ENCODE peak calls at places on chromosomes 3 and 15, in four cellular contexts. One of them, this sample, is unnamed. For H3K4me1 and H3K27me3, the result is how much of the 10 kb centered on the place peaks cover.

GRCh38 chr3:10707089-10707983 is 108.7 kb upstream of the SLC6A11 start:
- DNase-seq in hepatocyte: no peak
- DNase-seq in MM.1S: no peak
- DNase-seq in GM23338: peak
- DNase-seq in this sample: no peak

GRCh38 chr15:93825721-93826120 is 405.6 kb upstream of the MCTP2 start:
- DNase-seq in hepatocyte: no peak
- DNase-seq in MM.1S: no peak
- DNase-seq in GM23338: no peak
- DNase-seq in this sample: peak

GRCh38 chr15:32716960-32717289 is 879 bp upstream of the GREM1 start:
- DNase-seq in hepatocyte: no peak
- DNase-seq in MM.1S: no peak
- DNase-seq in GM23338: no peak
- DNase-seq in this sample: no peak

GRCh38 chr3:129549006-129549800 is 6.2 kb downstream of the H1-8 start:
- DNase-seq in hepatocyte: no peak
- DNase-seq in MM.1S: no peak
- DNase-seq in GM23338: no peak
- DNase-seq in this sample: peak

GRCh38 chr3:14274537-14274936 is 95.9 kb downstream of the LSM3 start:
- DNase-seq in hepatocyte: no peak
- DNase-seq in MM.1S: no peak
- DNase-seq in GM23338: peak
- DNase-seq in this sample: no peak

GRCh38 chr3:144586382-144586781 is 614.8 kb downstream of the DIPK2A start:
- DNase-seq in hepatocyte: no peak
- DNase-seq in MM.1S: no peak
- DNase-seq in GM23338: no peak
- DNase-seq in this sample: peak

GRCh38 chr3:183497313-183497712 is 58.2 kb downstream of the KLHL6 start:
- DNase-seq in hepatocyte: no peak
- DNase-seq in MM.1S: no peak
- DNase-seq in GM23338: peak
- DNase-seq in this sample: no peak

GRCh38 chr3:63479661-63480035 is 172.8 kb upstream of the SNTN start:
- DNase-seq in hepatocyte: no peak
- DNase-seq in MM.1S: no peak
- DNase-seq in GM23338: no peak
- DNase-seq in this sample: peak

GRCh38 chr3:138070006-138070405 is 45.4 kb downstream of the DZIP1L start:
- DNase-seq in hepatocyte: no peak
- DNase-seq in MM.1S: no peak
- DNase-seq in GM23338: no peak
- DNase-seq in this sample: no peak

GRCh38 chr15:99504071-99504822 is 61.5 kb upstream of the MEF2A start:
- DNase-seq in hepatocyte: no peak
- DNase-seq in MM.1S: no peak
- DNase-seq in GM23338: no peak
- DNase-seq in this sample: no peak

GRCh38 chr3:123329636-123330340 is 119.1 kb downstream of the ADCY5 start:
- DNase-seq in hepatocyte: no peak
- DNase-seq in MM.1S: no peak
- DNase-seq in GM23338: no peak
- DNase-seq in this sample: no peak

GRCh38 chr3:158918008-158918407 is 116.2 kb downstream of the MFSD1 start:
- DNase-seq in hepatocyte: peak
- DNase-seq in MM.1S: peak
- DNase-seq in GM23338: peak
- DNase-seq in this sample: peak

GRCh38 chr15:99682455-99682854 is 50.8 kb downstream of the LYSMD4 start:
- DNase-seq in hepatocyte: peak
- DNase-seq in MM.1S: no peak
- DNase-seq in GM23338: no peak
- DNase-seq in this sample: peak

GRCh38 chr3:171049831-171050444 is 23.4 kb upstream of the SLC2A2 start:
- DNase-seq in hepatocyte: peak
- DNase-seq in MM.1S: peak
- DNase-seq in GM23338: peak
- DNase-seq in this sample: peak

GRCh38 chr3:96236499-96236898 is 577.9 kb upstream of the EPHA6 start:
- DNase-seq in hepatocyte: peak
- DNase-seq in MM.1S: no peak
- DNase-seq in GM23338: no peak
- DNase-seq in this sample: no peak

GRCh38 chr3:23129817-23130216 is 73.3 kb upstream of the UBE2E2 start:
- DNase-seq in hepatocyte: peak
- DNase-seq in MM.1S: peak
- DNase-seq in GM23338: no peak
- DNase-seq in this sample: no peak

GRCh38 chr15:88650556-88650955 is 11.7 kb downstream of the ISG20 start:
- DNase-seq in hepatocyte: no peak
- DNase-seq in MM.1S: no peak
- DNase-seq in GM23338: no peak
- DNase-seq in this sample: no peak

GRCh38 chr3:59326246-59327024 is 276.6 kb upstream of the CFAP20DC start:
- DNase-seq in hepatocyte: no peak
- DNase-seq in MM.1S: no peak
- DNase-seq in GM23338: peak
- DNase-seq in this sample: peak

GRCh38 chr3:98967758-98968157 is 66.3 kb upstream of the DCBLD2 start:
- DNase-seq in hepatocyte: no peak
- DNase-seq in MM.1S: no peak
- DNase-seq in GM23338: no peak
- DNase-seq in this sample: no peak
- H3K4me1 ChIP-seq in hepatocyte: under half
- H3K4me1 ChIP-seq in MM.1S: under half
- H3K4me1 ChIP-seq in GM23338: under half
- H3K4me1 ChIP-seq in this sample: half or more

GRCh38 chr3:36603423-36603822 is 160.9 kb downstream of the DCLK3 start:
- DNase-seq in hepatocyte: no peak
- DNase-seq in MM.1S: no peak
- DNase-seq in GM23338: no peak
- DNase-seq in this sample: no peak

DNA sequence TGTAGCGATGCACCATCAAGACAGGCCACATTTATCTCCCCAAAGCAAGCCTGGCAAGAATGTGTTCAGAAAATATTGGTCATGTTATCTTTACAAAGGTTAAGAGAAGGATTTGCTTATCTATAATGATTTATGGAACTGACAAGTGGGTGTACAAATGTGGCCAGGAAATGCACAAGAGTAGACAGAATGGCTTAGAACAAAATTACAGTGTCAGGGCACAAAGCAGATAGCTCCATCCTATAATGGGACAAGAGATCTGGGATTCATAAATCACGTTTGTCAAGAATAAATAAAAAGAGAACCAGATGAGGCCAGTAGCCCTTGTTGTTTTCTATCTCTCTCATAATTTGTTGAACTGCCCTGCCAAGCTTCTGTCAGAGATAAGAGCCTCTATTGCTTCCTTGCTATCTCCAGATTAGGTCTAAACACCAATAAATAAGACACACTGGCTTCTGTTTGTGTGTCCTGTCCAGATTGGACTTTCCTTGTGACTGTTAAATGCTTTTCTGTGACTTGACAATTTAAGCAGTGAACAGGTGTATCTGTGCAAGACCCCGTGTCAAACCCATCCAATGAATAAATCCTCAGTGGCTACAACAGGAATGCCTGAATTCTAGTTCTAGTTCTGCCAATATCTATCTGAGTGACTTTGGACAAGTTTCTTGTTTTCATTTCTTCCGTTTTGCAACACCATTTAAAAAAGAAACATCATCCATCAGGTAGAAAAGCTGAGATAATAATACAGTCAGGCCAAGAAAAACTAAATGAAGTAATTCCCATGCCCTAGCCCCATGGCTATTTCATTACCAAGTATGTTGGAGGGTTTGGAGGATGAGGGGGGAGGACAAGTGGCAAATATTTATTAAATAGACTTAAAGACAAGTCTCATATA is 157.2 kb downstream of the DCLK3 start:
- DNase-seq in hepatocyte: no peak
- DNase-seq in MM.1S: no peak
- DNase-seq in GM23338: no peak
- DNase-seq in this sample: no peak
- TF ChIP-seq EZH2phosphoT487 in hepatocyte: peak
- TF ChIP-seq EZH2phosphoT487 in MM.1S: no peak
- TF ChIP-seq EZH2phosphoT487 in GM23338: no peak
- TF ChIP-seq EZH2phosphoT487 in this sample: no peak

GRCh38 chr15:34609102-34609501 is 25.7 kb upstream of the GOLGA8B start:
- DNase-seq in hepatocyte: no peak
- DNase-seq in MM.1S: no peak
- DNase-seq in GM23338: no peak
- DNase-seq in this sample: no peak

GRCh38 chr15:34607832-34608231 is 24.4 kb upstream of the GOLGA8B start:
- DNase-seq in hepatocyte: no peak
- DNase-seq in MM.1S: no peak
- DNase-seq in GM23338: no peak
- DNase-seq in this sample: no peak

GRCh38 chr15:34610388-34610787 is 26.9 kb upstream of the GOLGA8B start:
- DNase-seq in hepatocyte: no peak
- DNase-seq in MM.1S: peak
- DNase-seq in GM23338: peak
- DNase-seq in this sample: peak

GRCh38 chr15:34609658-34610057 is 26.2 kb upstream of the GOLGA8B start:
- DNase-seq in hepatocyte: no peak
- DNase-seq in MM.1S: no peak
- DNase-seq in GM23338: no peak
- DNase-seq in this sample: no peak

GRCh38 chr15:34608517-34608916 is 25.1 kb upstream of the GOLGA8B start:
- DNase-seq in hepatocyte: no peak
- DNase-seq in MM.1S: no peak
- DNase-seq in GM23338: no peak
- DNase-seq in this sample: no peak
- H3K27me3 ChIP-seq in hepatocyte: under half
- H3K27me3 ChIP-seq in MM.1S: under half
- H3K27me3 ChIP-seq in GM23338: under half
- H3K27me3 ChIP-seq in this sample: half or more

GRCh38 chr15:31335991-31336942 is 9.6 kb downstream of the KLF13 start:
- DNase-seq in hepatocyte: no peak
- DNase-seq in MM.1S: peak
- DNase-seq in GM23338: no peak
- DNase-seq in this sample: no peak

GRCh38 chr15:31338879-31339557 is 12.4 kb downstream of the KLF13 start:
- DNase-seq in hepatocyte: peak
- DNase-seq in MM.1S: no peak
- DNase-seq in GM23338: peak
- DNase-seq in this sample: peak

GRCh38 chr15:31337352-31338031 is 10.9 kb downstream of the KLF13 start:
- DNase-seq in hepatocyte: no peak
- DNase-seq in MM.1S: peak
- DNase-seq in GM23338: no peak
- DNase-seq in this sample: no peak

GRCh38 chr15:31338318-31338878 is 11.8 kb downstream of the KLF13 start:
- DNase-seq in hepatocyte: no peak
- DNase-seq in MM.1S: no peak
- DNase-seq in GM23338: no peak
- DNase-seq in this sample: no peak

GRCh38 chr15:31336943-31337295 is 10.3 kb downstream of the KLF13 start:
- DNase-seq in hepatocyte: no peak
- DNase-seq in MM.1S: no peak
- DNase-seq in GM23338: no peak
- DNase-seq in this sample: no peak
- H3K4me1 ChIP-seq in hepatocyte: under half
- H3K4me1 ChIP-seq in MM.1S: half or more
- H3K4me1 ChIP-seq in GM23338: under half
- H3K4me1 ChIP-seq in this sample: under half

DNA sequence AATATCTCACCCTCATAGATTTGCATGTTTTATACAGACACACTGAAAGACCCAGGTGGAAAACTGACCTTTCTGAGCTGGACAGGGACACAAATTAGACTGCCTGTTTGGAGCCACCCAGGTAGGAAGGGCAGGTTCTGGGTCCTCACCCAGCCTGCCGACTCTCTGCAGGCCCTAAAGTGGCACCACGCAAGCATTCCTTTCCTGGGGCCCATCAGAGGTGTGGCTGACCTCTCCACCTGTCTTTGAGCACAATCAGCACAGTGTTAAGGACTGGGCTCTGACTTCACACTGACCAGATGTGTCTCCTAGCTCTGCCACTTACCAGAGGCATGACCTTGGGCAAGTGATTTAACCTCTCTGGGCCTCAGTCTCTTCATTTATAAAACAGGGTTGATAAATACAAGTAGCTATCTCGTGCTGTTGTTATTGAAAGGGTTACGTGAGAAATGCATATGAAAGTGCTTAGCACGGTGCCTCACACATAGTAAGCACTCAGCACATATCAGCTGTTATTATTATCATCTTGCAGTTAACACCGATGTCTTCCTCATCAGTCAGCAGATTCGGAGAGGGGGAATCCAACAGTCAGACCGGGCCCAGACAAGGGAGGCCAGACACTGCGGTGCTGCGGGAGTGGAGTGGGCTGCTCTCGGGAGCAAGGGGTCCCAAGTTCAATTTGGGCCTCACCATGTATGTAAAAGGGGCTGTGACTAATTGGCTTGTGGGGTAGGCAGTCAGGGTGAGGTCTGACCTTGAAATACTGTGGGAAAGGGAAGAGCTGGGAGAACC is 2.0 kb upstream of the TBC1D2B start:
- DNase-seq in hepatocyte: no peak
- DNase-seq in MM.1S: no peak
- DNase-seq in GM23338: no peak
- DNase-seq in this sample: no peak
- TF ChIP-seq EZH2phosphoT487 in hepatocyte: no peak
- TF ChIP-seq EZH2phosphoT487 in MM.1S: no peak
- TF ChIP-seq EZH2phosphoT487 in GM23338: no peak
- TF ChIP-seq EZH2phosphoT487 in this sample: no peak

GRCh38 chr15:36877796-36878744 is 222.3 kb downstream of the MEIS2 start:
- DNase-seq in hepatocyte: no peak
- DNase-seq in MM.1S: no peak
- DNase-seq in GM23338: peak
- DNase-seq in this sample: no peak
- H3K27me3 ChIP-seq in hepatocyte: half or more
- H3K27me3 ChIP-seq in MM.1S: under half
- H3K27me3 ChIP-seq in GM23338: half or more
- H3K27me3 ChIP-seq in this sample: under half

DNA sequence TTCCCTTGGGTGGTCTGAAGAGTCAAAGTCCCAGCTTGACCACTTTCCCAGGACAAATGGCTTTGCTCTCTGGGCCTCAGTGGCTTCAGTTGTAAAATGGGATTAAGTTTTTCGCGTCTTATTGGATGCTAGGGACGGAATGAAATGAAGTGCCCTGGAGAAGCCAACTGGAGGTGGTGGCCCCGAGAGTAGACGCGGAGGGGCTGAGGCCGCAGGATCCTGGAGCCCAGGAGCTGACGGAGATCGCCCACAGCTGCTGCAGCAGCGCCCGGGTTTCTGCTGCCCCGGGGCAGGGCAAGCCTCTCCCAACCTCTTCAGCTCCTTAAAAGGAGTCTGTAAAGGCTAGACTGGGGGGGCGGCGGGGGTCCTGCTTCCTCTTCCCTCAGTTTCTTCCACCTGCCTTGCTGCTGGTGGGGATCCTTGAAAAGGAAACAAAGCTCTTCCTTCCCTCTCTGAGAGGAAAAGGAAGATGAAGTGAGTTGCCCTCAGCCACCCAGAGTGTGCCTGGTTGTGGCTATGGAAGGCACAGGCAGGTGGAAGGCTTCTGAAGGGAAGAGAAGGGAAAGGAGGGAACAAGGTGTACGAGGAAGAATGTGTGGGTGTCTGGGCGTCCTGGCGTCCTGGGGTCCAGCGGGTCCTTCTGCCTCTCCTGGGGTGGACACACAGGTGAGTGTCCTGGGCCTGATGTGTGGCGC is 967 bp upstream of the BNC1 start:
- DNase-seq in hepatocyte: no peak
- DNase-seq in MM.1S: no peak
- DNase-seq in GM23338: peak
- DNase-seq in this sample: peak
- H3K4me1 ChIP-seq in hepatocyte: under half
- H3K4me1 ChIP-seq in MM.1S: under half
- H3K4me1 ChIP-seq in GM23338: under half
- H3K4me1 ChIP-seq in this sample: half or more

This sample was measured in GM23248.